ENCODE peak calls at places on chromosomes 12 and 14, in seven cellular contexts. C is fibroblast of lung, R is IMR-90, G is neural progenitor cell, T is neuronal stem cell, N is K562, Z is PC-3. I is an unnamed sample.
A peak's percentile ranks its signal among the peaks of the same experiment; 100 is the strongest.

GRCh38 chr12:10968765-10969456 is 17.8 kb downstream of the TAS2R50 start:
- DNase-seq in N (no peak), Z (no peak), C (peak; percentile 82), G (no peak), R (peak; percentile 69), T (no peak), I (peak; percentile 75)

GRCh38 chr14:58572092-58572853 is 65.5 kb upstream of the DACT1 start:
- DNase-seq in Z (peak; percentile 68), T (no peak), C (peak; percentile 72), G (peak; percentile 9), R (peak; percentile 89), N (no peak), I (peak; percentile 60)

GRCh38 chr14:69043007-69043444 is 63.9 kb upstream of the ACTN1 start:
- DNase-seq in N (no peak), C (no peak), T (no peak), Z (no peak), R (no peak), G (no peak), I (no peak)

GRCh38 chr12:117596968-117597367 is 235.5 kb upstream of the NOS1 start:
- DNase-seq in T (no peak), N (no peak), C (no peak), G (no peak), R (no peak), Z (peak; percentile 91), I (no peak)

GRCh38 chr14:100731846-100732765 is 5.4 kb downstream of the DLK1 start:
- DNase-seq in N (no peak), R (no peak), G (no peak), T (no peak), C (no peak), Z (no peak), I (no peak)

GRCh38 chr14:24195186-24196070 is at the start of gene TM9SF1:
- DNase-seq in T (peak; percentile 71), Z (peak; percentile 78), R (peak; percentile 87), N (peak; percentile 81), G (peak; percentile 92), C (peak; percentile 89), I (peak; percentile 81)

GRCh38 chr14:104996032-104996431 is 10.4 kb downstream of the CLBA1 start:
- DNase-seq in T (no peak), N (no peak), C (no peak), R (no peak), Z (no peak), G (no peak), I (no peak)

GRCh38 chr14:69535230-69535848 is 39.3 kb downstream of the CCDC177 start:
- DNase-seq in T (peak; percentile 66), C (peak; percentile 46), N (peak; percentile 28), G (peak; percentile 87), R (peak; percentile 50), Z (peak; percentile 71), I (peak; percentile 35)

GRCh38 chr14:33857650-33858049 is 93.2 kb downstream of the EGLN3 start:
- DNase-seq in T (no peak), R (no peak), Z (no peak), C (no peak), G (no peak), N (no peak), I (no peak)

GRCh38 chr12:6852651-6853354 is 853 bp downstream of the USP5 start:
- DNase-seq in C (peak; percentile 85), T (no peak), R (peak; percentile 79), N (peak; percentile 63), Z (peak; percentile 54), G (peak; percentile 64), I (peak; percentile 75)

GRCh38 chr12:53236443-53237111 is 4.6 kb upstream of the RARG start:
- DNase-seq in R (no peak), G (no peak), N (no peak), C (no peak), T (no peak), Z (no peak), I (no peak)

GRCh38 chr14:102319351-102320032 is at the start of gene ZNF839:
- DNase-seq in T (peak; percentile 80), R (peak; percentile 86), G (peak; percentile 93), C (peak; percentile 84), N (peak; percentile 81), Z (peak; percentile 91), I (peak; percentile 73)
- H3K4me2 ChIP-seq in T (peak within 1 kb of the TSS; percentile 72), R (peak within 1 kb of the TSS; percentile 95), G (peak within 1 kb of the TSS; percentile 95), C (peak within 1 kb of the TSS; percentile 91), N (peak within 1 kb of the TSS; percentile 91), Z (peak within 1 kb of the TSS; percentile 99), I (peak within 1 kb of the TSS; percentile 93)

DNA sequence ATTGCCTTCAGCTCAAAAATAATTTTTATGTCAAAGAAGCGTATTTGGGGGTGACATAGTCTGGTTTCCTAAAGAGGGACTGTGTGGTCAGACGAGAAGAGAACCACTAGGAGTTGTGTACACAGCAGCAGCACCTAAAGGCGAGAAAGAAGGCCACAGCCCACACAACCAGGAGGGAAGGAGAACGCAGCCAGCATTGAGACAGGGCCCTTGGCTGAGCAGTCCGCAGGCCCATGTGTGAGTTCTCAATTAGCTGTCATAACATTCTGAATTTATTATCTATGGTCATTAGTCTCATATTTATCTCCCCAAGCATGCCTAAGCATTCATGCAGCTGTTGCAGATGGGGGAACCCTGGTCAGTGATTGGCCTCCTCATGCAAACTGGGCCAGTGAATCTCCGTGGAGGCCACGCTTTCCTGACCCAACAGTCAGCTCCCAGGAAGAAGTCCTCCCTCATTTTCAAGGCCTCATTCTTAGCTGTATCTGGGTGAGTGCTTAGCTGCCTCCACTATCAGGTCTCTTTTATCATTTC is 81.2 kb upstream of the ATF7IP start:
- DNase-seq in G (peak; percentile 24), T (no peak), Z (no peak), C (no peak), N (peak; percentile 21), R (peak; percentile 10), I (no peak)
- H3K9me3 ChIP-seq in G (no peaks in the 10 kb centered on the region), T (peaks cover 8% of the 10 kb centered on the region), Z (no peaks in the 10 kb centered on the region), C (no peaks in the 10 kb centered on the region), N (peaks cover 6% of the 10 kb centered on the region), R (no peaks in the 10 kb centered on the region), I (peaks cover 3% of the 10 kb centered on the region)

DNA sequence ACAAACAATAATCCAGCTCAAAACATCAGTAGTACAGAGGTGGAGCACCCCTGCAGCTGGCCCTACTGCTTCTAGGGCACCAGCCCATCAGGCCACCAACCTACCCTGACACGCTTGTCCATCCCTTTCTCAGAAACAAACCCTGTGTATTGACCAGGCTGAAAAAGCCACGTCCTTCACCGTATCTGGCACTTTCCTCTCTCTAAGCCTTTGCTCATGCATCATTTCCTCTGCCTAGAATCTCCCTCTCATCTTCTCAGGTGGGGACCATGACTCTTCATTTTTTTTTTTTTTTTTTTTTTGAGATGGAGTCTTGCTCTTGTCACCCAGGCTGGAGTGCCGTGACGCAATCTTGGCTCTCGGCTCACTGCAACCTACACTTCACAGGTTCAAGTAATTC is 25.3 kb upstream of the FLVCR2 start:
- DNase-seq in G (no peak), T (no peak), N (no peak), C (no peak), R (no peak), Z (no peak), I (no peak)
- H3K4me2 ChIP-seq in G (no peak overlapping the region), T (no peak overlapping the region), N (no peak overlapping the region), C (no peak overlapping the region), R (no peak overlapping the region), Z (no peak overlapping the region), I (no peak overlapping the region)

GRCh38 chr14:106318700-106319099 is 792.3 kb downstream of the TMEM121 start:
- DNase-seq in N (peak; percentile 57), C (no peak), Z (no peak), G (no peak), R (no peak), T (no peak), I (no peak)
- H3K9me3 ChIP-seq in N (no peaks in the 10 kb centered on the region), C (no peaks in the 10 kb centered on the region), Z (no peaks in the 10 kb centered on the region), G (peaks cover 19% of the 10 kb centered on the region), R (peaks cover 39% of the 10 kb centered on the region), T (no peaks in the 10 kb centered on the region), I (peaks cover 13% of the 10 kb centered on the region)

DNA sequence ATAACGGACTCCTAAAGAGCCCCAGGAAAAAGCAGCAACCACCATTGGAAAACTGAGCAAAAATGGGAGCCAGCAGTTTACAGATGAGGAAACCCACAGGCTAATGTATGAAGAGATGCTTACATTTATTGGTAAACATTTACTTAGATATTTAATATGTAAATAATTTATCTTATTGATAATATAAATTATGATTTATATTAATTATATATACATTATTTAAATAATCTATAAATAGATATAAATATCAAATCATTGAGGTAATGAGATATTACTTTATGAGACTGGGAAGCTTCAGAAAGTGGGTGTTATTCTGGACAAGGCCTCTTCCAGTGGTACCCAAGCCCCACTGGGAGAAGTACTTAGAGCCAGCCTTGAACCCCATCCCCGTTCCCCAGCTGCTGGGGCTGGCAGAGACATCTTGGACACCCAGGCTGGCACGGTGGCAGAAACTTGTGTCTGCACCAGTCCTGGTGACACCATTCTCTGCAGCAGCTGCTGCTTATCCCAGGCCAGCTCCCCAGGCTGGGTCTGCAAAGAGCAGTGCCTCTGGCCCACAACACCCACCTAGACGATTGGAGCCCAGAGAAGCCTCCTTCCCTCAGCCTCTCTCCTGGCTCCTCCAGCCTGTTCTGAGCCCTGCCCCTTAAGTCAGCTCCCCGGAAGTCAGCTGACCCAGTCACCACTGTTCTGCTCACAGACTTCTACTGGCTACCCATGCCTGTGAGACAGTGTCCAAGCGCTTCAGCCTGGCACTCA is 25.9 kb downstream of the ISCA2 start:
- DNase-seq in G (no peak), N (no peak), Z (no peak), R (no peak), C (no peak), T (no peak), I (no peak)
- H3K4me2 ChIP-seq in G (no peak overlapping the region), N (no peak overlapping the region), Z (no peak overlapping the region), R (no peak overlapping the region), C (no peak overlapping the region), T (no peak overlapping the region), I (no peak overlapping the region)